ENCODE peak calls at places on chromosomes 1 and 21, in seven cellular contexts. S, P, G, C, Q, K and D are unnamed samples.
A peak's percentile ranks its signal among the peaks of the same experiment; 100 is the strongest.

GRCh38 chr1:212915245-212916091 is 34.9 kb upstream of the VASH2 start:
- DNase-seq in S (no peak), P (peak; percentile 31), G (no peak), C (no peak), Q (no peak), K (no peak), D (peak; percentile 27)

GRCh38 chr1:11535761-11536572 is 57.0 kb downstream of the DISP3 start:
- DNase-seq in S (no peak), P (no peak), G (no peak), C (no peak), Q (no peak), K (no peak), D (peak; percentile 17)

GRCh38 chr1:36882536-36883285 is 151.6 kb downstream of the GRIK3 start:
- DNase-seq in S (no peak), P (no peak), G (no peak), C (no peak), Q (no peak), K (no peak), D (no peak)

GRCh38 chr1:223248787-223249175 is 105.7 kb upstream of the TLR5 start:
- DNase-seq in S (no peak), P (no peak), G (peak; percentile 47), C (no peak), Q (peak; percentile 22), K (no peak), D (no peak)

GRCh38 chr21:43874085-43874785 is 9.2 kb downstream of the AGPAT3 start:
- DNase-seq in S (no peak), P (no peak), G (no peak), C (no peak), Q (no peak), K (no peak), D (peak; percentile 44)

GRCh38 chr1:110948038-110948810 is 15.5 kb downstream of the LRIF1 start:
- DNase-seq in S (no peak), P (peak; percentile 53), G (no peak), C (no peak), Q (no peak), K (no peak), D (peak; percentile 6)

GRCh38 chr1:208166340-208167138 is 77.6 kb downstream of the PLXNA2 start:
- DNase-seq in S (no peak), P (no peak), G (no peak), C (no peak), Q (no peak), K (no peak), D (no peak)

GRCh38 chr1:205317311-205317917 is 4.1 kb downstream of the NUAK2 start:
- DNase-seq in S (no peak), P (no peak), G (no peak), C (peak; percentile 94), Q (no peak), K (peak; percentile 88), D (peak; percentile 96)